ENCODE peak calls at places on chromosomes 7 and 10, in seven cellular contexts. One of them, this sample, is unnamed.

GRCh38 chr10:13310518-13311176 is 10.8 kb upstream of the PHYH start:
- DNase-seq in neural crest cell: no peak
- DNase-seq in right atrium auricular region: no peak
- DNase-seq in A549: no peak
- DNase-seq in heart left ventricle: no peak
- DNase-seq in AG04450: no peak
- DNase-seq in progenitor cell of endocrine pancreas: no peak
- DNase-seq in this sample: no peak

GRCh38 chr10:15439381-15439837 is 68.3 kb upstream of the FAM171A1 start:
- DNase-seq in neural crest cell: no peak
- DNase-seq in right atrium auricular region: peak
- DNase-seq in A549: no peak
- DNase-seq in heart left ventricle: peak
- DNase-seq in AG04450: no peak
- DNase-seq in progenitor cell of endocrine pancreas: no peak
- DNase-seq in this sample: no peak

GRCh38 chr7:78299088-78299487 is 500.5 kb downstream of the PHTF2 start:
- DNase-seq in neural crest cell: no peak
- DNase-seq in right atrium auricular region: no peak
- DNase-seq in A549: no peak
- DNase-seq in heart left ventricle: no peak
- DNase-seq in AG04450: no peak
- DNase-seq in progenitor cell of endocrine pancreas: no peak
- DNase-seq in this sample: no peak

GRCh38 chr10:16902606-16903005 is 85.4 kb upstream of the RSU1 start:
- DNase-seq in neural crest cell: no peak
- DNase-seq in right atrium auricular region: no peak
- DNase-seq in A549: no peak
- DNase-seq in heart left ventricle: no peak
- DNase-seq in AG04450: no peak
- DNase-seq in progenitor cell of endocrine pancreas: no peak
- DNase-seq in this sample: no peak

GRCh38 chr7:135320277-135320676 is 86.6 kb downstream of the STRA8 start:
- DNase-seq in neural crest cell: no peak
- DNase-seq in right atrium auricular region: peak
- DNase-seq in A549: no peak
- DNase-seq in heart left ventricle: peak
- DNase-seq in AG04450: peak
- DNase-seq in progenitor cell of endocrine pancreas: no peak
- DNase-seq in this sample: no peak

GRCh38 chr7:103791894-103792293 is 197.6 kb downstream of the RELN start:
- DNase-seq in neural crest cell: no peak
- DNase-seq in right atrium auricular region: no peak
- DNase-seq in A549: no peak
- DNase-seq in heart left ventricle: no peak
- DNase-seq in AG04450: no peak
- DNase-seq in progenitor cell of endocrine pancreas: no peak
- DNase-seq in this sample: no peak

GRCh38 chr10:97334370-97335175 is at the start of gene FRAT2:
- DNase-seq in neural crest cell: peak
- DNase-seq in right atrium auricular region: peak
- DNase-seq in A549: peak
- DNase-seq in heart left ventricle: peak
- DNase-seq in AG04450: peak
- DNase-seq in progenitor cell of endocrine pancreas: peak
- DNase-seq in this sample: no peak

GRCh38 chr10:92590623-92591549 is 2.0 kb upstream of the KIF11 start:
- DNase-seq in neural crest cell: peak
- DNase-seq in right atrium auricular region: peak
- DNase-seq in A549: peak
- DNase-seq in heart left ventricle: peak
- DNase-seq in AG04450: no peak
- DNase-seq in progenitor cell of endocrine pancreas: peak
- DNase-seq in this sample: no peak

DNA sequence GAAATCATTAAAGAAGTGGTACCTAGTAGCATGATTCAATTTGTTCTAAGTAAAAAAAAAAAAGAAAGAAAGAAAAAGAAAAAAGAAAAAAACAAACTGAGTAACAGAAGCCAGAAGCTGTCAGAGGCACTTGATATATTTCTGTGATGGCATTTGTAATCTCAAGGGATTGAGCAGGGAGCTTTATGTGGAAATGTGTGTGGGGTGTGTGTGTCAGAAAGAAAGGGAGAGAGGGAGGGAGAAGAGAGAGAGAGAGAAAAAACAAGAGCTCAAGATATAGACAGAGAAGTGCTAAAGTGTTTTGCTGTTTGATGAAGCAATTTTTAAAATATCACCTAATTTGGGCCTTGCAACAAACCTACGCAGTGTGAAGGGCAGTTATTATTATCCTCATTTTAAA is 357.6 kb upstream of the PCDH15 start:
- DNase-seq in neural crest cell: no peak
- DNase-seq in right atrium auricular region: no peak
- DNase-seq in A549: no peak
- DNase-seq in heart left ventricle: no peak
- DNase-seq in AG04450: no peak
- DNase-seq in progenitor cell of endocrine pancreas: no peak
- DNase-seq in this sample: no peak
- TF ChIP-seq CTCF in neural crest cell: no peak
- TF ChIP-seq CTCF in right atrium auricular region: no peak
- TF ChIP-seq CTCF in A549: no peak
- TF ChIP-seq CTCF in heart left ventricle: no peak
- TF ChIP-seq CTCF in AG04450: no peak
- TF ChIP-seq CTCF in progenitor cell of endocrine pancreas: no peak
- TF ChIP-seq CTCF in this sample: no peak

DNA sequence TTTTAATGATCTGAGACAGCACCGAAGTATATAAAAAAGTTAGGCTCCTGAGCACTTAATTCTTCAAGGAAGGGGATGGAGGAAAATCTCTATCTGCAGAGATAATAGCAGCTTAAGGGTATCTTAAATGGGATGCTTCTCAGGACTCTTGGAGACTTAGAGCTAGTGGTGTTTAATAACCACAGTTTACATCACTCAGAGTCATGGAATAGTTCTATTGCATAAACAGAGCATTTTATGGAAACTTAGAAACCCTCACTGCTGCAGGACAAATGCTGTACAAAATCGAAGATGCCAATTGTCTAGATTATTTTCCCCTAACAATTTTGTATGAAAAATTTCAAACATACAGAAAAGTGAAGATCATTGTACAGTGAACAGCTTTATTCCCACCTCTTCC is 398.8 kb upstream of the GALNT17 start:
- DNase-seq in neural crest cell: no peak
- DNase-seq in right atrium auricular region: no peak
- DNase-seq in A549: no peak
- DNase-seq in heart left ventricle: no peak
- DNase-seq in AG04450: peak
- DNase-seq in progenitor cell of endocrine pancreas: no peak
- DNase-seq in this sample: no peak
- TF ChIP-seq CTCF in neural crest cell: no peak
- TF ChIP-seq CTCF in right atrium auricular region: no peak
- TF ChIP-seq CTCF in A549: no peak
- TF ChIP-seq CTCF in heart left ventricle: no peak
- TF ChIP-seq CTCF in AG04450: no peak
- TF ChIP-seq CTCF in progenitor cell of endocrine pancreas: no peak
- TF ChIP-seq CTCF in this sample: no peak

GRCh38 chr7:98254516-98254915 is 2.5 kb upstream of the TECPR1 start:
- DNase-seq in neural crest cell: no peak
- DNase-seq in right atrium auricular region: no peak
- DNase-seq in A549: no peak
- DNase-seq in heart left ventricle: no peak
- DNase-seq in AG04450: no peak
- DNase-seq in progenitor cell of endocrine pancreas: no peak
- DNase-seq in this sample: no peak

GRCh38 chr7:98251251-98251843 is 685 bp downstream of the TECPR1 start:
- DNase-seq in neural crest cell: no peak
- DNase-seq in right atrium auricular region: no peak
- DNase-seq in A549: no peak
- DNase-seq in heart left ventricle: peak
- DNase-seq in AG04450: no peak
- DNase-seq in progenitor cell of endocrine pancreas: no peak
- DNase-seq in this sample: no peak

GRCh38 chr7:98250789-98251188 is 1.2 kb downstream of the TECPR1 start:
- DNase-seq in neural crest cell: no peak
- DNase-seq in right atrium auricular region: no peak
- DNase-seq in A549: no peak
- DNase-seq in heart left ventricle: no peak
- DNase-seq in AG04450: no peak
- DNase-seq in progenitor cell of endocrine pancreas: no peak
- DNase-seq in this sample: no peak

GRCh38 chr7:98251844-98252639 is at the start of gene TECPR1:
- DNase-seq in neural crest cell: peak
- DNase-seq in right atrium auricular region: peak
- DNase-seq in A549: peak
- DNase-seq in heart left ventricle: peak
- DNase-seq in AG04450: peak
- DNase-seq in progenitor cell of endocrine pancreas: peak
- DNase-seq in this sample: peak

DNA sequence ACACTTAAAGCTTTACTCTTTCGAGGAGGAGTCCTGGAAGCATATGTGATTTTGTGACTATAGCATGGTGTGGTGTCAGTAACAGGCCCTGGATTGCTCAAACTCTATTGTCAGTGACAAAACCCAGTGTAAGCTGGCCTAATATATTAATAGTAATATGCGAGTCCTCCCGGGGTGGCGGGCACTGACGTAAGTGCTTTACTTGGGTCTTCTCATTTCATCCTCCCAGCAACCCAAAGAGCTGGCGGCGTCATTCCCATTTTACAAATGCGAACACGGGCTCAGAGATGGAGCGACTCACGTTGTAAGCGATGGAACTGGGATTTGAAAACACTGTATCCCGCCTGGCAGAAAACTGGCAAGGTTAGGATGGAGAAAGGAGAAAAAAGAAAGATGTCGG is 623 bp upstream of the TECPR1 start:
- DNase-seq in neural crest cell: no peak
- DNase-seq in right atrium auricular region: no peak
- DNase-seq in A549: no peak
- DNase-seq in heart left ventricle: no peak
- DNase-seq in AG04450: no peak
- DNase-seq in progenitor cell of endocrine pancreas: no peak
- DNase-seq in this sample: no peak
- TF ChIP-seq CTCF in neural crest cell: no peak
- TF ChIP-seq CTCF in right atrium auricular region: no peak
- TF ChIP-seq CTCF in A549: no peak
- TF ChIP-seq CTCF in heart left ventricle: no peak
- TF ChIP-seq CTCF in AG04450: no peak
- TF ChIP-seq CTCF in progenitor cell of endocrine pancreas: no peak
- TF ChIP-seq CTCF in this sample: no peak

DNA sequence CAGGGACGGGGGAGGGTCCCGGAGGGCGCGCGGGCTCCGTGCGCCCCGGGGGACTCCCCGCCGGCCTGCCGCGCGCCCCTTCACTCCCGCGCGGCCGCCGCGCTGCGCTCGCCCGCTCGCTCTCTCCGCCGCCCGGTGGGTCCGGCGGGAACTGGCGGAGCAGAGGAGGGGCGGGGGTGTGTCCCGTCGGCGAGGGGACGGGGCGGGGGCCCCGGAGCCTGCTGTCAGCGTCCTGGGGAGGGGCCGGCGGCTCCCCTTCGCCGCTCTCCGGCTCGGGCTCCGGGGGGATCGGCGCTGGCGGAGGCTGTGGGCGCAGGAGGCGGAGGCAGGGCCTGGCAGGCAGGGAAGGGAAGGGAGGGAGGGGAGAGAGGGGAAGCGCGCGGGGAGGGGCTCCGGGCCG is at the start of gene SH3PXD2A:
- DNase-seq in neural crest cell: peak
- DNase-seq in right atrium auricular region: no peak
- DNase-seq in A549: peak
- DNase-seq in heart left ventricle: peak
- DNase-seq in AG04450: no peak
- DNase-seq in progenitor cell of endocrine pancreas: peak
- DNase-seq in this sample: no peak
- TF ChIP-seq CTCF in neural crest cell: peak
- TF ChIP-seq CTCF in right atrium auricular region: peak
- TF ChIP-seq CTCF in A549: no peak
- TF ChIP-seq CTCF in heart left ventricle: no peak
- TF ChIP-seq CTCF in AG04450: no peak
- TF ChIP-seq CTCF in progenitor cell of endocrine pancreas: no peak
- TF ChIP-seq CTCF in this sample: no peak

GRCh38 chr7:42980084-42980483 is 47.9 kb downstream of the MRPL32 start:
- DNase-seq in neural crest cell: no peak
- DNase-seq in right atrium auricular region: no peak
- DNase-seq in A549: no peak
- DNase-seq in heart left ventricle: no peak
- DNase-seq in AG04450: no peak
- DNase-seq in progenitor cell of endocrine pancreas: no peak
- DNase-seq in this sample: no peak

GRCh38 chr7:42981595-42981994 is 49.4 kb downstream of the MRPL32 start:
- DNase-seq in neural crest cell: no peak
- DNase-seq in right atrium auricular region: no peak
- DNase-seq in A549: no peak
- DNase-seq in heart left ventricle: no peak
- DNase-seq in AG04450: no peak
- DNase-seq in progenitor cell of endocrine pancreas: no peak
- DNase-seq in this sample: no peak

GRCh38 chr7:42980514-42980913 is 48.3 kb downstream of the MRPL32 start:
- DNase-seq in neural crest cell: no peak
- DNase-seq in right atrium auricular region: no peak
- DNase-seq in A549: no peak
- DNase-seq in heart left ventricle: no peak
- DNase-seq in AG04450: no peak
- DNase-seq in progenitor cell of endocrine pancreas: no peak
- DNase-seq in this sample: no peak

GRCh38 chr7:42984137-42984536 is 52.0 kb downstream of the MRPL32 start:
- DNase-seq in neural crest cell: no peak
- DNase-seq in right atrium auricular region: no peak
- DNase-seq in A549: no peak
- DNase-seq in heart left ventricle: no peak
- DNase-seq in AG04450: no peak
- DNase-seq in progenitor cell of endocrine pancreas: no peak
- DNase-seq in this sample: no peak

DNA sequence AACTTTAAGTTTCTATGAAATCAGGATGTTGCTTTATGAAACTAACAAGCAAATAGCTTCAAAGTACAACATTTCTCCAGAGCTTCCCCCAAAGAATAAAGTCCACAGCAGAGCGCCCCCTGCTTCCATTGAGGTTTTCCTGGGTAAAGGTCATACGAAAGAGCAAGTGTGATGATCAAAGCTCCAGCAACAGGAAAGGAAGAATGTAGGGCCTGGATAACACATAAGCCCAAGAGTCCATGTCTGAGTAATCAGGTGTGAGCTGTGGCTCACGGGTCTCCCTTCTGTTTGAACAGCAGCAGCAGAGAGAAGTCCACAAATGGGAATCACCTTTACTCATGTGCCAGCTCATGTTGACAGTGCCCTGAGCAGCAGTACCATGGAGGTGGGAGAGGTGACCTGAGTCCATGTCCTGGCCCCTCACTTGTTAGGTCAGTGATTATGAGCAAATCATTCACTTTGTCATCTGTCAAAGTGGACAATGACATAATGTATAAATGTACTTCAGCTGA is 50.5 kb downstream of the MRPL32 start:
- DNase-seq in neural crest cell: no peak
- DNase-seq in right atrium auricular region: no peak
- DNase-seq in A549: no peak
- DNase-seq in heart left ventricle: no peak
- DNase-seq in AG04450: no peak
- DNase-seq in progenitor cell of endocrine pancreas: no peak
- DNase-seq in this sample: no peak
- TF ChIP-seq CTCF in neural crest cell: no peak
- TF ChIP-seq CTCF in right atrium auricular region: no peak
- TF ChIP-seq CTCF in A549: no peak
- TF ChIP-seq CTCF in heart left ventricle: no peak
- TF ChIP-seq CTCF in AG04450: no peak
- TF ChIP-seq CTCF in progenitor cell of endocrine pancreas: no peak
- TF ChIP-seq CTCF in this sample: no peak

GRCh38 chr7:130242198-130243014 is 24.3 kb upstream of the CPA2 start:
- DNase-seq in neural crest cell: peak
- DNase-seq in right atrium auricular region: peak
- DNase-seq in A549: peak
- DNase-seq in heart left ventricle: peak
- DNase-seq in AG04450: peak
- DNase-seq in progenitor cell of endocrine pancreas: no peak
- DNase-seq in this sample: no peak
- TF ChIP-seq CTCF in neural crest cell: peak
- TF ChIP-seq CTCF in right atrium auricular region: peak
- TF ChIP-seq CTCF in A549: peak
- TF ChIP-seq CTCF in heart left ventricle: peak
- TF ChIP-seq CTCF in AG04450: peak
- TF ChIP-seq CTCF in progenitor cell of endocrine pancreas: peak
- TF ChIP-seq CTCF in this sample: peak

This sample was measured in vagina.